ENCODE peak calls at places on chromosomes 16 and 17, in five cellular contexts. L is HuH-7; V is activated naive CD8-positive, alpha-beta T cell treated with anti-CD3 and anti-CD28 coated beads for 36 hours; M is amniotic stem cell; P is adipocyte. O is an unnamed sample.

GRCh38 chr16:87895641-87896141 is 26.4 kb upstream of the SLC7A5 start:
- DNase-seq in L (no peak), V (peak; percentile 89), M (no peak), P (peak; percentile 39), O (peak; percentile 43)

GRCh38 chr16:67349172-67349571 is 22.6 kb downstream of the LRRC36 start:
- DNase-seq in L (no peak), V (no peak), M (no peak), P (peak; percentile 54), O (no peak)

GRCh38 chr16:4852221-4852872 is 5.1 kb downstream of the UBN1 start:
- DNase-seq in L (no peak), V (no peak), M (no peak), P (peak; percentile 35), O (peak; percentile 63)

GRCh38 chr16:11087691-11088431 is 143.5 kb downstream of the CLEC16A start:
- DNase-seq in L (no peak), V (no peak), M (no peak), P (peak; percentile 36), O (no peak)

GRCh38 chr17:41527076-41528023 is 758 bp downstream of the KRT19 start:
- DNase-seq in L (no peak), V (no peak), M (no peak), P (peak; percentile 37), O (peak; percentile 55)

GRCh38 chr17:79970576-79971068 is 65.0 kb downstream of the TBC1D16 start:
- DNase-seq in L (peak; percentile 67), V (no peak), M (no peak), P (peak; percentile 25), O (no peak)

GRCh38 chr17:79011451-79012147 is 2.0 kb upstream of the CANT1 start:
- DNase-seq in L (no peak), V (no peak), M (no peak), P (no peak), O (no peak)

GRCh38 chr17:59607817-59608403 is 11.8 kb upstream of the CLTC start:
- DNase-seq in L (peak; percentile 8), V (peak; percentile 6), M (no peak), P (no peak), O (no peak)

GRCh38 chr17:8740486-8740885 is 4.2 kb downstream of the CCDC42 start:
- DNase-seq in L (no peak), V (peak; percentile 47), M (no peak), P (no peak), O (no peak)

GRCh38 chr16:65114527-65114926 is 7.3 kb downstream of the CDH11 start:
- DNase-seq in L (no peak), V (no peak), M (no peak), P (peak; percentile 25), O (no peak)

GRCh38 chr17:66716236-66717026 is 118.5 kb upstream of the CACNG5 start:
- DNase-seq in L (no peak), V (no peak), M (no peak), P (peak; percentile 20), O (no peak)

GRCh38 chr16:89031715-89032659 is 55.0 kb upstream of the CBFA2T3 start:
- DNase-seq in L (no peak), V (peak; percentile 53), M (no peak), P (no peak), O (no peak)

GRCh38 chr17:15918261-15918660 is 26.7 kb upstream of the ADORA2B start:
- DNase-seq in L (no peak), V (no peak), M (no peak), P (no peak), O (no peak)

GRCh38 chr17:7883781-7884386 is 4.7 kb upstream of the CHD3 start:
- DNase-seq in L (no peak), V (peak; percentile 12), M (no peak), P (peak; percentile 62), O (peak; percentile 27)

GRCh38 chr17:20263595-20263994 is 203.7 kb downstream of the LGALS9B start:
- DNase-seq in L (no peak), V (no peak), M (no peak), P (peak; percentile 7), O (peak; percentile 26)

GRCh38 chr17:75271955-75272847 is 1.2 kb upstream of the MIF4GD start:
- DNase-seq in L (no peak), V (peak; percentile 20), M (no peak), P (peak; percentile 18), O (peak; percentile 78)

GRCh38 chr17:47270946-47271705 is 17.5 kb downstream of the ITGB3 start:
- DNase-seq in L (no peak), V (no peak), M (no peak), P (no peak), O (no peak)

GRCh38 chr17:69492410-69493071 is 78.0 kb downstream of the MAP2K6 start:
- DNase-seq in L (no peak), V (no peak), M (peak; percentile 83), P (peak; percentile 91), O (peak; percentile 92)

GRCh38 chr16:26195225-26195624 is 503.5 kb downstream of the HS3ST4 start:
- DNase-seq in L (no peak), V (no peak), M (no peak), P (no peak), O (no peak)

GRCh38 chr17:6568186-6568758 is 11.9 kb upstream of the PITPNM3 start:
- DNase-seq in L (no peak), V (no peak), M (no peak), P (no peak), O (no peak)

GRCh38 chr16:2337431-2338296 is 2.9 kb downstream of the ABCA3 start:
- DNase-seq in L (no peak), V (no peak), M (no peak), P (no peak), O (no peak)

GRCh38 chr17:81432873-81433451 is 37.7 kb downstream of the BAHCC1 start:
- DNase-seq in L (no peak), V (no peak), M (no peak), P (no peak), O (no peak)

GRCh38 chr17:43712397-43712796 is 46.2 kb downstream of the SOST start:
- DNase-seq in L (no peak), V (no peak), M (no peak), P (no peak), O (no peak)

GRCh38 chr16:10362077-10362863 is 23.6 kb upstream of the ATF7IP2 start:
- DNase-seq in L (peak; percentile 58), V (no peak), M (no peak), P (no peak), O (no peak)

GRCh38 chr16:74190292-74190691 is 106.3 kb upstream of the PSMD7 start:
- DNase-seq in L (no peak), V (no peak), M (no peak), P (no peak), O (no peak)

GRCh38 chr16:57300387-57301125 is 16.1 kb upstream of the PLLP start:
- DNase-seq in L (peak; percentile 64), V (peak; percentile 96), M (peak; percentile 97), P (peak; percentile 100), O (peak; percentile 98)

GRCh38 chr16:64892843-64893242 is 229.0 kb downstream of the CDH11 start:
- DNase-seq in L (no peak), V (no peak), M (peak; percentile 32), P (peak; percentile 85), O (peak; percentile 77)

GRCh38 chr16:11583171-11583570 is 3.5 kb downstream of the LITAF start:
- DNase-seq in L (no peak), V (no peak), M (no peak), P (peak; percentile 64), O (peak; percentile 34)